ENCODE peak calls at places on chromosome 7, in five cellular contexts. P, N, F, H and Z are unnamed samples.

GRCh38 chr7:143043391-143043790 is 8.8 kb upstream of the OR6V1 start:
- DNase-seq in P (peak), F (no peak), H (no peak), N (no peak), Z (peak)

GRCh38 chr7:25861704-25862253 is 290.2 kb upstream of the NFE2L3 start:
- DNase-seq in F (no peak), P (no peak), H (no peak), N (no peak), Z (no peak)

GRCh38 chr7:22841954-22842353 is 19.3 kb upstream of the TOMM7 start:
- DNase-seq in F (no peak), N (no peak), P (peak), H (peak), Z (no peak)

GRCh38 chr7:86645174-86645566 is 1.5 kb downstream of the GRM3 start:
- DNase-seq in F (no peak), P (no peak), H (no peak), N (peak), Z (no peak)

GRCh38 chr7:50552921-50553320 is 12.3 kb downstream of the DDC start:
- DNase-seq in P (peak), F (no peak), N (no peak), H (peak), Z (peak)

GRCh38 chr7:91311844-91312243 is 47.6 kb downstream of the FZD1 start:
- DNase-seq in F (no peak), P (peak), H (peak), N (no peak), Z (no peak)

GRCh38 chr7:140673770-140674155 is 1.0 kb downstream of the ADCK2 start:
- DNase-seq in H (no peak), N (no peak), P (no peak), F (no peak), Z (no peak)

GRCh38 chr7:18680576-18680975 is 185.0 kb downstream of the HDAC9 start:
- DNase-seq in P (no peak), F (no peak), H (no peak), N (no peak), Z (no peak)

GRCh38 chr7:151696738-151697514 is 177.2 kb upstream of the RHEB start:
- DNase-seq in F (no peak), H (no peak), N (no peak), P (no peak), Z (no peak)

GRCh38 chr7:16708980-16709379 is 44.6 kb upstream of the TSPAN13 start:
- DNase-seq in H (peak), F (no peak), P (peak), N (no peak), Z (no peak)

GRCh38 chr7:65338346-65338745 is 35.3 kb upstream of the ZNF92 start:
- DNase-seq in F (no peak), N (no peak), H (no peak), P (no peak), Z (peak)

GRCh38 chr7:45578467-45578866 is 4.3 kb downstream of the ADCY1 start:
- DNase-seq in N (no peak), P (no peak), H (no peak), F (no peak), Z (no peak)

GRCh38 chr7:16084370-16084769 is 337.0 kb downstream of the CRPPA start:
- DNase-seq in P (no peak), F (no peak), H (no peak), N (no peak), Z (no peak)

GRCh38 chr7:121107923-121108498 is 119.5 kb downstream of the CPED1 start:
- DNase-seq in H (peak), N (no peak), F (peak), P (peak), Z (peak)

GRCh38 chr7:27201231-27202017 is 1.5 kb upstream of the HOXA13 start:
- DNase-seq in F (no peak), P (no peak), N (no peak), H (no peak), Z (no peak)

GRCh38 chr7:12921751-12922345 is 234.4 kb downstream of the ARL4A start:
- DNase-seq in H (no peak), N (no peak), P (no peak), F (no peak), Z (no peak)

GRCh38 chr7:94620703-94621118 is 35.2 kb downstream of the SGCE start:
- DNase-seq in N (peak), F (peak), H (peak), P (peak), Z (peak)

GRCh38 chr7:134197342-134197741 is 70.2 kb downstream of the LRGUK start:
- DNase-seq in F (no peak), H (no peak), P (no peak), N (no peak), Z (no peak)

GRCh38 chr7:131370523-131370968 is 42.9 kb downstream of the MKLN1 start:
- DNase-seq in F (no peak), P (peak), H (peak), N (no peak), Z (peak)